ENCODE peak calls at places on chromosomes 13 and 19, in four cellular contexts. J is NCI-H1694, A is neural progenitor cell, L is EL. Z is an unnamed sample.

GRCh38 chr13:107450931-107451330 is 764.4 kb downstream of the LIG4 start:
- DNase-seq in L (peak; percentile 12), A (no peak), J (no peak), Z (no peak)

GRCh38 chr19:16566161-16566560 is 6.1 kb downstream of the SLC35E1 start:
- DNase-seq in L (no peak), J (no peak), A (no peak), Z (no peak)

GRCh38 chr13:40043759-40044158 is 388.3 kb downstream of the COG6 start:
- DNase-seq in L (no peak), J (no peak), A (peak; percentile 4), Z (no peak)

GRCh38 chr13:41985788-41986508 is 25.0 kb upstream of the VWA8 start:
- DNase-seq in A (no peak), J (no peak), L (peak; percentile 93), Z (no peak)

GRCh38 chr19:47268028-47268427 is 6.7 kb upstream of the INAFM1 start:
- DNase-seq in L (no peak), A (no peak), J (no peak), Z (no peak)

GRCh38 chr19:5172859-5173577 is 167.6 kb downstream of the PTPRS start:
- DNase-seq in J (no peak), A (no peak), L (peak; percentile 100), Z (no peak)

GRCh38 chr19:44603201-44603945 is 10.0 kb upstream of the IGSF23 start:
- DNase-seq in A (no peak), J (no peak), L (peak; percentile 97), Z (no peak)

GRCh38 chr13:29361716-29362115 is 233.8 kb downstream of the SLC7A1 start:
- DNase-seq in L (no peak), A (no peak), J (no peak), Z (no peak)

Z was measured in GM13976.